ENCODE peak calls at places on chromosomes 6 and 20, in eight cellular contexts. O is thyroid gland; V is NCI-H774; A is uterus; L is bronchial epithelial cell; Y is activated T-cell treated with anti-CD3 and anti-CD28 coated beads, Interleukin-2, amount 50 U/mL, for 4 hours; Z is KBM-7; X is thoracic aorta. D is an unnamed sample.

GRCh38 chr6:163759542-163759941 is 345.0 kb downstream of the QKI start:
- DNase-seq in O (no peak), V (no peak), A (no peak), L (peak), Y (no peak), Z (no peak), X (no peak), D (no peak)

GRCh38 chr20:22866757-22867425 is 168.2 kb upstream of the SSTR4 start:
- DNase-seq in O (no peak), V (no peak), A (no peak), L (peak), Y (no peak), Z (no peak), X (no peak), D (no peak)

GRCh38 chr6:24125980-24126379 is at the start of gene NRSN1:
- DNase-seq in O (peak), V (peak), A (no peak), L (peak), Y (no peak), Z (peak), X (no peak), D (no peak)

GRCh38 chr6:166488081-166488685 is 98.3 kb downstream of the RAMACL start:
- DNase-seq in O (peak), V (no peak), A (no peak), L (no peak), Y (peak), Z (peak), X (no peak), D (no peak)

GRCh38 chr6:7389162-7389450 is 436 bp downstream of the CAGE1 start:
- DNase-seq in O (peak), V (no peak), A (no peak), L (peak), Y (no peak), Z (no peak), X (peak), D (peak)

GRCh38 chr6:91130126-91130525 is 543.3 kb upstream of the MAP3K7 start:
- DNase-seq in O (no peak), V (no peak), A (no peak), L (no peak), Y (no peak), Z (no peak), X (no peak), D (no peak)

GRCh38 chr6:16130437-16130891 is 1.6 kb downstream of the MYLIP start:
- DNase-seq in O (peak), V (no peak), A (no peak), L (peak), Y (no peak), Z (no peak), X (no peak), D (peak)

GRCh38 chr6:43193929-43194328 is 11.9 kb downstream of the CUL9 start:
- DNase-seq in O (no peak), V (no peak), A (no peak), L (no peak), Y (no peak), Z (no peak), X (no peak), D (no peak)

GRCh38 chr20:36847009-36847709 is 28.8 kb upstream of the TLDC2 start:
- DNase-seq in O (peak), V (no peak), A (peak), L (peak), Y (no peak), Z (no peak), X (peak), D (no peak)